ENCODE peak calls at places on chromosome 15, in five cellular contexts. P, A, J, R and V are unnamed samples.

GRCh38 chr15:68808770-68809169 is 11.9 kb downstream of the ANP32A start:
- DNase-seq in P (no peak), A (no peak), J (no peak), R (no peak), V (no peak)

GRCh38 chr15:94970831-94971230 is 739.5 kb downstream of the MCTP2 start:
- DNase-seq in P (no peak), A (no peak), J (no peak), R (no peak), V (no peak)

GRCh38 chr15:56160966-56161365 is 82.7 kb downstream of the RFX7 start:
- DNase-seq in P (no peak), A (no peak), J (no peak), R (no peak), V (no peak)

GRCh38 chr15:62391565-62392262 is 226.6 kb upstream of the C2CD4B start:
- DNase-seq in P (peak), A (peak), J (peak), R (peak), V (no peak)

GRCh38 chr15:98580577-98580976 is 67.8 kb upstream of the IGF1R start:
- DNase-seq in P (no peak), A (no peak), J (no peak), R (no peak), V (no peak)

GRCh38 chr15:71109130-71109529 is 6.1 kb upstream of the THSD4 start:
- DNase-seq in P (no peak), A (no peak), J (no peak), R (no peak), V (no peak)

GRCh38 chr15:62173215-62173614 is 8.1 kb upstream of the C2CD4B start:
- DNase-seq in P (no peak), A (no peak), J (no peak), R (no peak), V (no peak)

GRCh38 chr15:47514251-47514652 is 203.1 kb upstream of the SEMA6D start:
- DNase-seq in P (no peak), A (no peak), J (peak), R (no peak), V (no peak)

GRCh38 chr15:74866090-74866489 is 7.1 kb downstream of the SCAMP2 start:
- DNase-seq in P (no peak), A (no peak), J (no peak), R (no peak), V (peak)

GRCh38 chr15:45640610-45641009 is 5.8 kb downstream of the SQOR start:
- DNase-seq in P (no peak), A (no peak), J (peak), R (no peak), V (peak)

GRCh38 chr15:91841861-91842260 is 11.6 kb upstream of the SLCO3A1 start:
- DNase-seq in P (no peak), A (no peak), J (no peak), R (no peak), V (no peak)

GRCh38 chr15:70171224-70171886 is 73.6 kb upstream of the TLE3 start:
- DNase-seq in P (no peak), A (no peak), J (no peak), R (no peak), V (no peak)

GRCh38 chr15:52340093-52340492 is 44.5 kb upstream of the MYO5C start:
- DNase-seq in P (no peak), A (no peak), J (no peak), R (no peak), V (no peak)

GRCh38 chr15:41660235-41661077 is at the start of gene MGA:
- DNase-seq in P (peak), A (peak), J (peak), R (peak), V (peak)

GRCh38 chr15:50774450-50774849 is 8.9 kb upstream of the SPPL2A start:
- DNase-seq in P (no peak), A (no peak), J (no peak), R (no peak), V (no peak)

GRCh38 chr15:90099868-90100854 is 2.1 kb downstream of the IDH2 start:
- DNase-seq in P (no peak), A (no peak), J (no peak), R (peak), V (no peak)

GRCh38 chr15:40137011-40137906 is 23.6 kb upstream of the BUB1B start:
- DNase-seq in P (no peak), A (no peak), J (no peak), R (no peak), V (no peak)

GRCh38 chr15:64089553-64090280 is 3.9 kb downstream of the CIAO2A start:
- DNase-seq in P (peak), A (peak), J (no peak), R (no peak), V (no peak)

GRCh38 chr15:29925227-29926082 is 103.2 kb upstream of the TJP1 start:
- DNase-seq in P (no peak), A (peak), J (peak), R (peak), V (peak)

GRCh38 chr15:59437473-59437776 is 561 bp upstream of the FAM81A start:
- DNase-seq in P (no peak), A (no peak), J (no peak), R (peak), V (no peak)

GRCh38 chr15:98683821-98684220 is 35.5 kb downstream of the IGF1R start:
- DNase-seq in P (no peak), A (no peak), J (no peak), R (no peak), V (no peak)

GRCh38 chr15:92650256-92650655 is 5.3 kb downstream of the FAM174B start:
- DNase-seq in P (no peak), A (no peak), J (no peak), R (no peak), V (no peak)

GRCh38 chr15:62135532-62136134 is 29.5 kb downstream of the C2CD4B start:
- DNase-seq in P (no peak), A (no peak), J (no peak), R (peak), V (no peak)

GRCh38 chr15:31316135-31316795 is 10.4 kb upstream of the KLF13 start:
- DNase-seq in P (no peak), A (no peak), J (no peak), R (no peak), V (no peak)

GRCh38 chr15:44443515-44443914 is 16.1 kb downstream of the CTDSPL2 start:
- DNase-seq in P (no peak), A (no peak), J (no peak), R (no peak), V (no peak)

GRCh38 chr15:50328116-50328515 is 26.9 kb downstream of the GABPB1 start:
- DNase-seq in P (no peak), A (no peak), J (no peak), R (no peak), V (no peak)

GRCh38 chr15:33587773-33588172 is 277.0 kb downstream of the RYR3 start:
- DNase-seq in P (no peak), A (no peak), J (no peak), R (no peak), V (no peak)

GRCh38 chr15:23395832-23396231 is 41.3 kb downstream of the GOLGA8S start:
- DNase-seq in P (no peak), A (no peak), J (no peak), R (no peak), V (no peak)

GRCh38 chr15:99042909-99043308 is 35.3 kb upstream of the PGPEP1L start:
- DNase-seq in P (no peak), A (no peak), J (no peak), R (no peak), V (no peak)

GRCh38 chr15:100111103-100112060 is 230.4 kb downstream of the ADAMTS17 start:
- DNase-seq in P (peak), A (no peak), J (peak), R (peak), V (peak)

GRCh38 chr15:55434989-55435825 is 26.9 kb downstream of the PIERCE2 start:
- DNase-seq in P (peak), A (peak), J (peak), R (peak), V (peak)